ENCODE peak calls at places on chromosomes 11 and 22, in five cellular contexts. S is CD8-positive, alpha-beta memory T cell; U is cardiac muscle cell; A is GM23248; R is kidney. V is an unnamed sample. For H3K4me1, the result is how much of the 10 kb centered on the place peaks cover.

GRCh38 chr11:32891657-32892354 is 805 bp upstream of the QSER1 start:
- DNase-seq in A (peak), R (no peak), U (no peak), S (no peak), V (no peak)

GRCh38 chr11:71459767-71460320 is 6.8 kb downstream of the NADSYN1 start:
- DNase-seq in A (no peak), U (no peak), S (no peak), R (peak), V (no peak)

GRCh38 chr11:100681064-100681502 is 6.0 kb upstream of the ARHGAP42 start:
- DNase-seq in R (no peak), U (peak), A (no peak), S (peak), V (peak)

GRCh38 chr11:27468209-27468608 is 4.4 kb downstream of the LGR4 start:
- DNase-seq in R (no peak), A (peak), S (no peak), U (no peak), V (no peak)

GRCh38 chr11:62542111-62542745 is 4.4 kb downstream of the AHNAK start:
- DNase-seq in U (no peak), S (no peak), R (no peak), A (no peak), V (no peak)

GRCh38 chr11:110989734-110990133 is 255.8 kb upstream of the POU2AF2 start:
- DNase-seq in A (peak), R (no peak), S (no peak), U (no peak), V (no peak)

GRCh38 chr11:32794439-32794838 is at the start of gene CCDC73:
- DNase-seq in A (no peak), U (no peak), R (no peak), S (no peak), V (no peak)

GRCh38 chr22:36772451-36772850 is 3.5 kb downstream of the IFT27 start:
- DNase-seq in U (no peak), R (no peak), A (no peak), S (no peak), V (no peak)

GRCh38 chr11:16815047-16815767 is 76.8 kb downstream of the C11orf58 start:
- DNase-seq in R (no peak), A (peak), U (no peak), S (no peak), V (peak)

GRCh38 chr11:69948256-69949141 is 129.3 kb upstream of the FGF3 start:
- DNase-seq in R (peak), A (peak), U (no peak), S (no peak), V (no peak)

GRCh38 chr22:48663297-48663696 is 1164.4 kb downstream of the BRD1 start:
- DNase-seq in R (no peak), U (no peak), S (no peak), A (no peak), V (no peak)

GRCh38 chr22:44870021-44870420 is 117.6 kb downstream of the ARHGAP8 start:
- DNase-seq in R (peak), S (no peak), A (peak), U (peak), V (no peak)

GRCh38 chr11:81237139-81237538 is 1496.5 kb downstream of the FAM181B start:
- DNase-seq in A (peak), S (no peak), U (peak), R (no peak), V (peak)

DNA sequence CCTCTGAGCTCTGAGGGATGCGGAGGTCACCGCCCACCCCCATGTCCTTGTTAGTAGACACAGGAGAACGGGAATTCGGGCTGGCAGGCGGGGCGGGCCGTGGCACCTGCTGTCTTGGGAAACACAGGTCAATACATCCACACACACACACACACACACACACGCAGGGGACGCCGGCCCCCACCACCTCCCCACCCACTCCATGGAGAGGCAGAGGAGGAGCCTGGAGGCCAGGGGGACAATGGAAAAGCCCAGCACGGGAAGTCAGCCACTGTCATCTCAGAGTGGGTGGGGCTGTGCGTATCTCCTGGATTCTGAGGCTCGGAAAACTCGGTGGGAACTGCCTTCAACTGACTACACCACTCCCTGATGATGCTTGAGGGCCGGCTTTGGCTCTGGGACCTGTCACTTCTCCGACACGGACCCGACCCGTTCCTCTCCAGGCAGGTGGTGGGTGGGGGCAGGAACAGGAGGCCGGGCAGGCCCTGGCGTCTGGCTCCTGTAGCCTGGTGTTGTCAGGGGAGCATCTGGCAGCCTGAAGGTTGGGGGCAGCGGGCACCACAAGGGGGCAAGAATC is 18.5 kb upstream of the TMEM184B start:
- DNase-seq in R (no peak), S (no peak), U (no peak), A (no peak), V (no peak)
- H3K4me3 ChIP-seq in R (no peak), S (no peak), U (no peak), A (no peak), V (no peak)

GRCh38 chr11:12133539-12134238 is 23.3 kb downstream of the MICAL2 start:
- DNase-seq in U (no peak), R (no peak), S (no peak), A (no peak), V (no peak)
- H3K4me1 ChIP-seq in U (under half), R (under half), S (under half), A (under half), V (under half)

DNA sequence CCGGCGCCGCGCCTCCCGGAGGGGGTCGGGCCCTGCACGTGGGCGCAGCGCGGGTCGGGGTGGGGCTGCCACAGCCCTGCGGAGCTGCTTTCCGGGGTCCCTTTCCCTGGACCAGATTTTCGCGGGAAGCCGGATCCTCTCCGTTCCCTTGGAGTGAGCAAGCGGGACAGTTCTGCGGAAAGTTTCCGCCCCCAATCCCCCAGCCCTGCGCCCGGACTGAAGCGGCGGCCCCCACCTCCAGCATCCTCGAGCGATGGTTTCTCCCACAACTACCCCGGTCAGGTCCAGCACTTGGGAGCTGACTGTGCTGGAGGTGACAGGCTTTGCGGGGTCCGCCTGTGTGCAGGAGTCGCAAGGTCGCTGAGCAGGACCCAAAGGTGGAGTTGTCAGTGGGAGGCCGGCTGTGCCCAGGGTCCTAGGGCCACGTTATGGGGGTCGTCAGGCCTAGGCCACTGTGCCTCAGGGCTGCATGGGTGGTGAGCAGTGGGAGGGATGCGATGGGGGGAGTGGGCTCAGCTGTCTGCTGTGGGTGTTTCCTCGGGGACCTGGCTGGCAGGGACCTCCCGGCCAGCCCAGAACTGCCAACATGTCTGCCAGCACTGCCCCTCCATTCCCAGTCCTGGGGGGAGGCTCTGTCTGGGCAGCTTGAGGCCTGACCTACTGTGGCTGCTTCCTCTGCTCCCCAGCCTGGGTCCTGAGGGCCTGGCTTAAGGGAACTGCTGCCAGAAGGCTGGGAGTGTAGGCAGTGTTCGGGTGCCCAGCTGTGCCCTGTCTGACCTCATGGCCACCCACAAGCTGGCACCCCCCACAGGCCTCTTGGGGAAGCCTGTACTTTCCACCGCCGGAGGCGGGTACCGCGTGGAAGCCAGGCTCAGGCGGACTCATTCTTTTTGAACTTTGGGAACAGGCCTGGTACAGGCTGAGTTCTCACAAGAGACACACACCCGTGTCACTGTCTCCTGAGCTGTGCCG is 726 bp downstream of the ST3GAL4 start:
- DNase-seq in R (no peak), S (no peak), U (peak), A (peak), V (no peak)
- H3K27ac ChIP-seq in R (peak), S (peak), U (no peak), A (peak), V (peak)

GRCh38 chr11:64716471-64717267 is 6.3 kb downstream of the NRXN2 start:
- DNase-seq in A (no peak), R (no peak), U (no peak), S (no peak), V (no peak)

GRCh38 chr11:64717268-64717578 is 5.8 kb downstream of the NRXN2 start:
- DNase-seq in A (no peak), U (no peak), R (no peak), S (no peak), V (no peak)

GRCh38 chr11:64714664-64715063 is 8.3 kb downstream of the NRXN2 start:
- DNase-seq in R (no peak), S (no peak), A (no peak), U (no peak), V (no peak)

GRCh38 chr11:64713781-64714363 is 9.1 kb downstream of the NRXN2 start:
- DNase-seq in U (peak), R (no peak), S (no peak), A (no peak), V (no peak)

DNA sequence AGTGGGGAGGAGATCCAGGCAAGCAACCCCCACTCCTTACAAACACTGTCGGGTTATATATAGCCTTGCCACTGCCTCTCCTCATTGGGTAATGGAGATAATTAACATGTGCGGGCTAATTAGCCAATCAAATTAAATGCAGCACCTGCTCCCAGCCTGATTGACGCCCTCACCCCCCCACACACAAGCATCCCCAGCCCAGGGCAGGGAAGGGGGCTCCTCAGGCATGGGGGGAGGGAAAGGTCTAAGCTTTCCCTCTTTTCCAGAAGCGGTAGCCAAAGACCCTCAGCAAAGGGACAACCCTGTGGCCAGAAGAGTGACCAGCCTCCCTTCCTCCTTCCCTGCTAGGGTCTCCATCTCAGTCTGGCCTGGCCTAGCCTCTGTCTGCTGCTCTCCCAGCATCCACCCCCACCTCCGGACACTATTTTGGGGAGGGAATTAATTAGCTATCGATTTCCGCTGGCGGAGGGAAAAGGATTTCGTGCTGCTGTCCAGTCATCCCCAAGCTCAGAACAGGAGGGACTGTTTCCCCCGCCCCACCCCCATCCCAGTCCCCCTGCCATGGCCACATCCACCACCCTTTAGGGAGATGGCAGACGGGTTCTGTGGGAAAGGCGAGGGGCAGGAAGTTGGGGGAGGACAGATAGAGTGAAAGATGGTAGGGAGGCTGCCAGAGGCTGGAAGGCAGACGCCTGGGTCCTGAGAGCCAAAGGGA is 7.1 kb downstream of the NRXN2 start:
- DNase-seq in S (no peak), R (no peak), A (no peak), U (no peak), V (no peak)
- H3K4me3 ChIP-seq in S (no peak), R (no peak), A (no peak), U (no peak), V (no peak)

V was measured in prostate gland.